ENCODE peak calls at places on chromosomes 16 and 17, in ten cellular contexts. C, Y, K, N, P, I, Q, T, W and O are unnamed samples.

GRCh38 chr17:63826468-63827001 is 696 bp upstream of the PSMC5 start:
- DNase-seq in C (no peak), Y (no peak), K (peak), N (no peak), P (peak), I (peak), Q (no peak), T (peak), W (peak), O (no peak)

GRCh38 chr16:630815-631405 is at the start of gene WFIKKN1:
- DNase-seq in C (no peak), Y (no peak), K (peak), N (no peak), P (no peak), I (peak), Q (no peak), T (peak), W (peak), O (no peak)

GRCh38 chr17:80929449-80929848 is 62.2 kb upstream of the CHMP6 start:
- DNase-seq in C (no peak), Y (peak), K (no peak), N (no peak), P (no peak), I (no peak), Q (no peak), T (no peak), W (no peak), O (no peak)

GRCh38 chr16:88628512-88628974 is 9.8 kb upstream of the IL17C start:
- DNase-seq in C (no peak), Y (no peak), K (no peak), N (peak), P (no peak), I (peak), Q (no peak), T (peak), W (peak), O (no peak)

GRCh38 chr17:76523084-76524037 is 14.1 kb downstream of the CYGB start:
- DNase-seq in C (no peak), Y (peak), K (peak), N (peak), P (no peak), I (peak), Q (peak), T (peak), W (peak), O (no peak)

GRCh38 chr17:50027639-50028206 is 28.2 kb upstream of the ITGA3 start:
- DNase-seq in C (peak), Y (peak), K (peak), N (no peak), P (no peak), I (no peak), Q (peak), T (no peak), W (no peak), O (peak)

GRCh38 chr16:30958164-30959083 is 870 bp downstream of the SETD1A start:
- DNase-seq in C (no peak), Y (no peak), K (peak), N (peak), P (no peak), I (no peak), Q (peak), T (peak), W (peak), O (no peak)

GRCh38 chr17:13750783-13751484 is 149.2 kb upstream of the HS3ST3A1 start:
- DNase-seq in C (no peak), Y (no peak), K (no peak), N (no peak), P (no peak), I (peak), Q (peak), T (no peak), W (no peak), O (no peak)

GRCh38 chr17:43027091-43028032 is 2.3 kb downstream of the RND2 start:
- DNase-seq in C (no peak), Y (no peak), K (no peak), N (no peak), P (no peak), I (no peak), Q (no peak), T (no peak), W (no peak), O (no peak)

GRCh38 chr17:56594528-56595418 is 1.3 kb downstream of the NOG start:
- DNase-seq in C (no peak), Y (no peak), K (peak), N (no peak), P (no peak), I (no peak), Q (no peak), T (peak), W (peak), O (no peak)

GRCh38 chr16:35910409-35910808 is 2451.0 kb downstream of the TP53TG3F start:
- DNase-seq in C (no peak), Y (no peak), K (no peak), N (no peak), P (no peak), I (no peak), Q (no peak), T (no peak), W (no peak), O (no peak)

GRCh38 chr16:1460602-1461138 is 14.2 kb downstream of the CLCN7 start:
- DNase-seq in C (no peak), Y (no peak), K (peak), N (no peak), P (no peak), I (no peak), Q (no peak), T (no peak), W (no peak), O (no peak)

GRCh38 chr16:27333549-27333948 is 19.8 kb downstream of the IL4R start:
- DNase-seq in C (no peak), Y (no peak), K (no peak), N (no peak), P (no peak), I (no peak), Q (no peak), T (no peak), W (no peak), O (no peak)

GRCh38 chr16:81864646-81865382 is 85.7 kb downstream of the PLCG2 start:
- DNase-seq in C (no peak), Y (no peak), K (no peak), N (no peak), P (no peak), I (no peak), Q (no peak), T (no peak), W (no peak), O (no peak)

GRCh38 chr16:48272837-48273421 is 25.6 kb upstream of the ABCC11 start:
- DNase-seq in C (peak), Y (no peak), K (no peak), N (no peak), P (no peak), I (no peak), Q (no peak), T (no peak), W (no peak), O (peak)

GRCh38 chr16:22050963-22051362 is 41.4 kb upstream of the VWA3A start:
- DNase-seq in C (no peak), Y (no peak), K (no peak), N (no peak), P (no peak), I (no peak), Q (no peak), T (no peak), W (no peak), O (no peak)

GRCh38 chr17:16328997-16329396 is 24.3 kb downstream of the CENPV start:
- DNase-seq in C (no peak), Y (no peak), K (no peak), N (no peak), P (no peak), I (no peak), Q (peak), T (peak), W (no peak), O (no peak)
- TF ChIP-seq CTCF in C (no peak), Y (no peak), K (no peak), N (no peak), P (no peak), I (no peak), Q (peak), T (peak), W (no peak), O (peak)

GRCh38 chr17:40109471-40109824 is 9.1 kb upstream of the NR1D1 start:
- DNase-seq in C (no peak), Y (peak), K (no peak), N (peak), P (no peak), I (no peak), Q (no peak), T (no peak), W (no peak), O (no peak)
- TF ChIP-seq CTCF in C (no peak), Y (no peak), K (no peak), N (no peak), P (no peak), I (no peak), Q (peak), T (peak), W (no peak), O (peak)

GRCh38 chr17:37642706-37643105 is 540 bp downstream of the DDX52 start:
- DNase-seq in C (no peak), Y (no peak), K (no peak), N (peak), P (no peak), I (no peak), Q (peak), T (no peak), W (no peak), O (no peak)
- TF ChIP-seq CTCF in C (no peak), Y (no peak), K (no peak), N (no peak), P (no peak), I (no peak), Q (no peak), T (no peak), W (no peak), O (no peak)

GRCh38 chr17:19718613-19719364 is 2.4 kb upstream of the SLC47A2 start:
- DNase-seq in C (no peak), Y (no peak), K (no peak), N (no peak), P (no peak), I (no peak), Q (no peak), T (no peak), W (peak), O (no peak)
- TF ChIP-seq CTCF in C (no peak), Y (no peak), K (no peak), N (no peak), P (no peak), I (no peak), Q (no peak), T (peak), W (no peak), O (peak)

GRCh38 chr17:17456251-17456650 is 20.5 kb upstream of the MED9 start:
- DNase-seq in C (no peak), Y (no peak), K (no peak), N (no peak), P (no peak), I (no peak), Q (no peak), T (no peak), W (no peak), O (no peak)

GRCh38 chr17:17453088-17453487 is 23.7 kb upstream of the MED9 start:
- DNase-seq in C (peak), Y (no peak), K (no peak), N (no peak), P (no peak), I (no peak), Q (no peak), T (no peak), W (no peak), O (no peak)

GRCh38 chr17:17457680-17458079 is 19.1 kb upstream of the MED9 start:
- DNase-seq in C (no peak), Y (no peak), K (no peak), N (no peak), P (no peak), I (no peak), Q (no peak), T (no peak), W (no peak), O (no peak)

GRCh38 chr17:17454276-17454675 is 22.5 kb upstream of the MED9 start:
- DNase-seq in C (no peak), Y (no peak), K (no peak), N (no peak), P (no peak), I (no peak), Q (no peak), T (no peak), W (no peak), O (no peak)

GRCh38 chr17:17455173-17455572 is 21.6 kb upstream of the MED9 start:
- DNase-seq in C (no peak), Y (no peak), K (no peak), N (no peak), P (no peak), I (no peak), Q (no peak), T (no peak), W (no peak), O (no peak)
- TF ChIP-seq CTCF in C (no peak), Y (no peak), K (no peak), N (no peak), P (no peak), I (no peak), Q (no peak), T (no peak), W (no peak), O (no peak)

GRCh38 chr16:53219795-53220194 is 165.0 kb downstream of the CHD9 start:
- DNase-seq in C (no peak), Y (no peak), K (no peak), N (no peak), P (no peak), I (no peak), Q (peak), T (no peak), W (no peak), O (no peak)

GRCh38 chr16:53224932-53225533 is 170.2 kb downstream of the CHD9 start:
- DNase-seq in C (no peak), Y (no peak), K (no peak), N (no peak), P (no peak), I (no peak), Q (peak), T (no peak), W (no peak), O (no peak)

GRCh38 chr16:53216798-53217197 is 162.0 kb downstream of the CHD9 start:
- DNase-seq in C (no peak), Y (no peak), K (no peak), N (no peak), P (no peak), I (no peak), Q (no peak), T (no peak), W (no peak), O (no peak)

GRCh38 chr16:53220585-53220984 is 165.8 kb downstream of the CHD9 start:
- DNase-seq in C (no peak), Y (no peak), K (no peak), N (peak), P (no peak), I (no peak), Q (peak), T (peak), W (no peak), O (no peak)
- TF ChIP-seq CTCF in C (no peak), Y (no peak), K (no peak), N (no peak), P (no peak), I (no peak), Q (peak), T (peak), W (no peak), O (no peak)